ENCODE peak calls at places on chromosomes 3 and 15, in six cellular contexts. L is IMR-90, M is H9, F is H1, Q is mesenchymal stem cell, N is trophoblast cell. Z is an unnamed sample.

GRCh38 chr3:133575121-133575520 is 1.6 kb downstream of the CDV3 start:
- DNase-seq in L (no peak), M (no peak), F (no peak), Q (no peak), N (no peak), Z (no peak)

GRCh38 chr3:178584722-178585121 is 48.5 kb downstream of the KCNMB2 start:
- DNase-seq in L (no peak), M (no peak), F (no peak), Q (no peak), N (no peak), Z (no peak)

GRCh38 chr3:127354761-127355160 is 66.9 kb upstream of the PRR20G start:
- DNase-seq in L (no peak), M (no peak), F (peak; percentile 29), Q (no peak), N (no peak), Z (no peak)

GRCh38 chr3:55988905-55989304 is 479.4 kb downstream of the ERC2 start:
- DNase-seq in L (no peak), M (no peak), F (no peak), Q (no peak), N (no peak), Z (no peak)

GRCh38 chr3:196948442-196949365 is 6.4 kb upstream of the NCBP2 start:
- DNase-seq in L (no peak), M (peak; percentile 80), F (peak; percentile 56), Q (no peak), N (no peak), Z (no peak)

GRCh38 chr15:72169921-72170611 is 27.5 kb downstream of the GRAMD2A start:
- DNase-seq in L (no peak), M (no peak), F (no peak), Q (no peak), N (peak; percentile 98), Z (no peak)

GRCh38 chr3:194296448-194296831 is 54.7 kb downstream of the CPN2 start:
- DNase-seq in L (peak; percentile 50), M (peak; percentile 54), F (no peak), Q (peak; percentile 75), N (peak; percentile 42), Z (peak; percentile 70)

GRCh38 chr15:81091889-81092558 is 42.0 kb upstream of the CFAP161 start:
- DNase-seq in L (peak; percentile 97), M (no peak), F (no peak), Q (peak; percentile 57), N (no peak), Z (no peak)

GRCh38 chr15:62306851-62307504 is 141.9 kb upstream of the C2CD4B start:
- DNase-seq in L (peak; percentile 67), M (peak; percentile 83), F (no peak), Q (peak; percentile 79), N (peak; percentile 68), Z (peak; percentile 65)

GRCh38 chr3:46080124-46080991 is 53.1 kb upstream of the XCR1 start:
- DNase-seq in L (no peak), M (no peak), F (no peak), Q (no peak), N (no peak), Z (no peak)

GRCh38 chr3:66366747-66367146 is 134.1 kb downstream of the LRIG1 start:
- DNase-seq in L (no peak), M (no peak), F (no peak), Q (no peak), N (no peak), Z (no peak)

GRCh38 chr3:153927107-153927506 is 194.1 kb upstream of the ARHGEF26 start:
- DNase-seq in L (peak; percentile 60), M (no peak), F (no peak), Q (peak; percentile 9), N (no peak), Z (no peak)

GRCh38 chr15:60643490-60644040 is 164.6 kb upstream of the ICE2 start:
- DNase-seq in L (no peak), M (no peak), F (no peak), Q (no peak), N (no peak), Z (no peak)

GRCh38 chr15:28904541-28905303 is 18.9 kb downstream of the APBA2 start:
- DNase-seq in L (no peak), M (peak; percentile 9), F (no peak), Q (no peak), N (no peak), Z (no peak)

GRCh38 chr15:59298255-59298856 is 74.3 kb downstream of the MYO1E start:
- DNase-seq in L (peak; percentile 20), M (no peak), F (no peak), Q (no peak), N (peak; percentile 85), Z (no peak)

GRCh38 chr15:82855286-82856092 is 46.1 kb downstream of the WHAMM start:
- DNase-seq in L (no peak), M (no peak), F (no peak), Q (no peak), N (no peak), Z (peak; percentile 62)

GRCh38 chr3:12323237-12323636 is 34.4 kb downstream of the PPARG start:
- DNase-seq in L (no peak), M (no peak), F (no peak), Q (no peak), N (no peak), Z (no peak)

GRCh38 chr15:87741350-87741749 is 515.2 kb downstream of the NTRK3 start:
- DNase-seq in L (no peak), M (no peak), F (no peak), Q (peak; percentile 18), N (peak; percentile 46), Z (no peak)
- H3K14ac ChIP-seq in L (no peak overlapping the region), M (no peak overlapping the region), F (no peak overlapping the region), Q (no peak overlapping the region), N (no peak overlapping the region), Z (no peak overlapping the region)

GRCh38 chr3:40309439-40309924 is at the start of gene EIF1B:
- DNase-seq in L (peak; percentile 96), M (peak; percentile 98), F (peak; percentile 98), Q (peak; percentile 97), N (peak; percentile 98), Z (peak; percentile 97)
- H3K18ac ChIP-seq in L (peak within 1 kb of the TSS; percentile 29), M (peak within 1 kb of the TSS; percentile 96), F (peak within 1 kb of the TSS; percentile 73), Q (peak within 1 kb of the TSS; percentile 95), N (peak within 1 kb of the TSS; percentile 88), Z (peak within 1 kb of the TSS; percentile 97)

GRCh38 chr15:38636597-38636996 is 72.0 kb upstream of the RASGRP1 start:
- DNase-seq in L (no peak), M (no peak), F (no peak), Q (no peak), N (no peak), Z (no peak)

GRCh38 chr15:38635170-38635569 is 70.6 kb upstream of the RASGRP1 start:
- DNase-seq in L (no peak), M (no peak), F (no peak), Q (no peak), N (no peak), Z (no peak)

GRCh38 chr15:38642689-38643270 is 78.2 kb upstream of the RASGRP1 start:
- DNase-seq in L (no peak), M (no peak), F (no peak), Q (no peak), N (no peak), Z (no peak)

DNA sequence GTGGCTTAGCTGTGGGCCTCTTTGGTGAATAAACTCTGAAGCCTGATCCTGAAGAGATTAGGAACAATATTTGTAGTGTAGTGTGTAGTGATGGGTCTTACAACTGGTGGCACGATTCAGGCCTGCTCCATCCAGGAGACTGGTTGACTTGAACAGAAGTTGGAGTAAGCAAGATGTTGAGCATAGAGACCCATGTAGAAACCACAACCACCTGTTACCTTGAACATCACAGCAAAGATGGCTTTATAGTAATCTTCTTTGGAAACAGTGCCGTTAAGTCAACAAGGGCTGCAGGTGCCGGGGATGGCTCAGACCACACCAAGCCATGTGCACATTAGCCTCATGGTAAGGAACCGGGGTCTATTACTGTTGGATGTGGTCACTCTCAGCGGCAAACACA is 74.2 kb upstream of the RASGRP1 start:
- DNase-seq in L (no peak), M (no peak), F (no peak), Q (no peak), N (no peak), Z (no peak)
- H3K14ac ChIP-seq in L (no peak overlapping the region), M (no peak overlapping the region), F (no peak overlapping the region), Q (no peak overlapping the region), N (no peak overlapping the region), Z (no peak overlapping the region)

GRCh38 chr15:94231728-94232086 is 346 bp downstream of the MCTP2 start:
- DNase-seq in L (no peak), M (no peak), F (no peak), Q (peak; percentile 70), N (no peak), Z (peak; percentile 5)
- H3K18ac ChIP-seq in L (no peak overlapping the region), M (no peak overlapping the region), F (no peak overlapping the region), Q (peak overlapping the region; percentile 100), N (peak overlapping the region; percentile 33), Z (peak overlapping the region; percentile 69)

DNA sequence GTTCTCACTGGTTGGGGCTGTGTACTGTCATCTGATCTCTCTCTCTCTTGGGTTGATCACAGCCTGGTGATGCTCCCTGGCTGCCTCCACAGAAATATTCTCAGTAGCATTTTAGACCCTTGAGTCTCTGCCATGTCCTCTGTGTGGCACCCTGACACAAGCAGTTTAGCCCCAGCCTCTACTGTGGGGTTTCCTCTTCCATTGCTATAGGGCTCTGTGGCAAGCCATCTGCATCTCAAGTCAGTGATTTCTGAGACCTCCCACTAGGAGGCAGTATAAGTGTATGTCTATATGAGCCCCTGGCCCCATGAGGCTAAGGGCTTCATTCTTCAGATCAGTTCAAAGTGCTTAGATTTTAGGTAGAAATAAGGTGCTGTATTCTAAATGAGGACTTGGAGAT is 50.6 kb upstream of the PLAAT1 start:
- DNase-seq in L (no peak), M (peak; percentile 79), F (peak; percentile 54), Q (peak; percentile 10), N (peak; percentile 38), Z (peak; percentile 52)
- H3K14ac ChIP-seq in L (no peak overlapping the region), M (no peak overlapping the region), F (no peak overlapping the region), Q (no peak overlapping the region), N (no peak overlapping the region), Z (no peak overlapping the region)

GRCh38 chr3:184362668-184363540 is 1.4 kb downstream of the POLR2H start:
- DNase-seq in L (peak; percentile 97), M (peak; percentile 98), F (peak; percentile 93), Q (peak; percentile 98), N (peak; percentile 99), Z (peak; percentile 96)
- H3K18ac ChIP-seq in L (peak overlapping the region; percentile 61), M (peak overlapping the region; percentile 84), F (peak overlapping the region; percentile 81), Q (peak overlapping the region; percentile 95), N (peak overlapping the region; percentile 71), Z (peak overlapping the region; percentile 100)

GRCh38 chr3:163438760-163439159 is 1639.5 kb downstream of the SI start:
- DNase-seq in L (no peak), M (no peak), F (no peak), Q (no peak), N (no peak), Z (no peak)
- H3K14ac ChIP-seq in L (no peak overlapping the region), M (no peak overlapping the region), F (no peak overlapping the region), Q (no peak overlapping the region), N (no peak overlapping the region), Z (no peak overlapping the region)

GRCh38 chr3:123584988-123585937 is at the start of gene HACD2:
- DNase-seq in L (peak; percentile 97), M (peak; percentile 97), F (peak; percentile 95), Q (peak; percentile 98), N (peak; percentile 99), Z (peak; percentile 94)
- H3K18ac ChIP-seq in L (peak within 1 kb of the TSS; percentile 96), M (peak within 1 kb of the TSS; percentile 100), F (peak within 1 kb of the TSS; percentile 94), Q (peak within 1 kb of the TSS; percentile 98), N (peak within 1 kb of the TSS; percentile 99), Z (peak within 1 kb of the TSS; percentile 94)

GRCh38 chr15:97836003-97836402 is 124.5 kb upstream of the ARRDC4 start:
- DNase-seq in L (no peak), M (no peak), F (no peak), Q (no peak), N (no peak), Z (no peak)

GRCh38 chr15:97841558-97841957 is 118.9 kb upstream of the ARRDC4 start:
- DNase-seq in L (no peak), M (no peak), F (no peak), Q (no peak), N (no peak), Z (no peak)

GRCh38 chr15:97840501-97840900 is 120.0 kb upstream of the ARRDC4 start:
- DNase-seq in L (no peak), M (no peak), F (no peak), Q (no peak), N (no peak), Z (no peak)
- H3K14ac ChIP-seq in L (no peak overlapping the region), M (no peak overlapping the region), F (no peak overlapping the region), Q (no peak overlapping the region), N (no peak overlapping the region), Z (no peak overlapping the region)

Z was measured in neuronal stem cell.